ENCODE peak calls at places on chromosomes 11 and 22, in nine cellular contexts. J is ACHN; K is HL-60; A is fibroblast of lung; V is psoas muscle; W is A673; I is activated CD8-positive, alpha-beta memory T cell treated with anti-CD3 and anti-CD28 coated beads, Interleukin-2, amount 10 ng/mL, durations not matched to agents 7 days and 5 days; H is fibroblast of villous mesenchyme; R is stimulated activated CD4-positive, alpha-beta T cell treated with anti-CD3 and anti-CD28 coated beads, Interleukin-4, amount 100 ng/mL, for 48 hours. O is an unnamed sample.
A peak's percentile ranks its signal among the peaks of the same experiment; 100 is the strongest.

GRCh38 chr11:11849127-11849746 is 7.5 kb downstream of the USP47 start:
- DNase-seq in V (peak; percentile 22), K (peak; percentile 72), H (peak; percentile 76), R (peak; percentile 25), W (peak; percentile 79), I (peak; percentile 75), A (peak; percentile 60), J (peak; percentile 67), O (no peak)

GRCh38 chr11:11148104-11148509 is 204.9 kb downstream of the CSNK2A3 start:
- DNase-seq in H (peak; percentile 61), W (peak; percentile 14), V (peak; percentile 83), R (peak; percentile 26), J (peak; percentile 64), I (no peak), K (no peak), A (peak; percentile 91), O (no peak)

GRCh38 chr11:63917685-63918523 is 940 bp upstream of the RCOR2 start:
- DNase-seq in V (peak; percentile 71), W (peak; percentile 84), K (peak; percentile 38), J (no peak), R (no peak), A (no peak), I (no peak), H (peak; percentile 66), O (no peak)

GRCh38 chr11:122779047-122779629 is 59.2 kb upstream of the CRTAM start:
- DNase-seq in J (no peak), I (no peak), W (peak; percentile 86), V (no peak), H (peak; percentile 75), K (peak; percentile 58), R (no peak), A (no peak), O (no peak)

GRCh38 chr22:27245056-27245455 is 556.5 kb downstream of the MN1 start:
- DNase-seq in A (no peak), J (no peak), K (no peak), W (no peak), R (no peak), I (no peak), V (no peak), H (no peak), O (no peak)

GRCh38 chr11:125433454-125434121 is 62.5 kb downstream of the FEZ1 start:
- DNase-seq in A (peak; percentile 55), R (no peak), H (peak; percentile 45), W (peak; percentile 61), K (peak; percentile 44), I (no peak), V (peak; percentile 32), J (peak; percentile 52), O (peak; percentile 32)

GRCh38 chr11:1549355-1550330 is 22.4 kb downstream of the DUSP8 start:
- DNase-seq in I (no peak), R (no peak), V (no peak), A (no peak), J (no peak), W (no peak), K (no peak), H (no peak), O (no peak)

GRCh38 chr22:38869663-38870062 is 2.4 kb downstream of the CBX6 start:
- DNase-seq in V (no peak), J (no peak), R (no peak), K (no peak), W (no peak), I (peak; percentile 31), H (no peak), A (no peak), O (no peak)

GRCh38 chr11:100908746-100909145 is 220.9 kb downstream of the PGR start:
- DNase-seq in W (no peak), I (no peak), V (no peak), R (no peak), K (no peak), A (peak; percentile 85), H (peak; percentile 54), J (no peak), O (no peak)

GRCh38 chr11:107689317-107690202 is 22.3 kb downstream of the SLN start:
- DNase-seq in V (peak; percentile 53), A (peak; percentile 43), J (peak; percentile 64), W (peak; percentile 83), I (peak; percentile 67), H (peak; percentile 74), R (peak; percentile 45), K (peak; percentile 69), O (peak; percentile 12)